ENCODE peak calls at places on chromosome X, in seven cellular contexts. One of them, this sample, is unnamed.

GRCh38 chrX:148632444-148632843 is 132.0 kb downstream of the AFF2 start:
- DNase-seq in GM23338: no peak
- DNase-seq in PC-3: no peak
- DNase-seq in GM23248: no peak
- DNase-seq in HCT116: no peak
- DNase-seq in SK-N-SH: no peak
- DNase-seq in neural progenitor cell: no peak
- DNase-seq in this sample: no peak

GRCh38 chrX:10070714-10071436 is 85.9 kb upstream of the CLCN4 start:
- DNase-seq in GM23338: no peak
- DNase-seq in PC-3: no peak
- DNase-seq in GM23248: no peak
- DNase-seq in HCT116: no peak
- DNase-seq in SK-N-SH: no peak
- DNase-seq in neural progenitor cell: no peak
- DNase-seq in this sample: no peak

GRCh38 chrX:129786210-129786651 is 6.5 kb downstream of the SASH3 start:
- DNase-seq in GM23338: no peak
- DNase-seq in PC-3: no peak
- DNase-seq in GM23248: no peak
- DNase-seq in HCT116: no peak
- DNase-seq in SK-N-SH: no peak
- DNase-seq in neural progenitor cell: no peak
- DNase-seq in this sample: no peak

GRCh38 chrX:104137496-104137895 is 19.3 kb downstream of the SLC25A53 start:
- DNase-seq in GM23338: peak
- DNase-seq in PC-3: peak
- DNase-seq in GM23248: peak
- DNase-seq in HCT116: peak
- DNase-seq in SK-N-SH: no peak
- DNase-seq in neural progenitor cell: no peak
- DNase-seq in this sample: no peak

GRCh38 chrX:150870059-150870458 is 28.4 kb downstream of the CD99L2 start:
- DNase-seq in GM23338: no peak
- DNase-seq in PC-3: no peak
- DNase-seq in GM23248: peak
- DNase-seq in HCT116: no peak
- DNase-seq in SK-N-SH: no peak
- DNase-seq in neural progenitor cell: no peak
- DNase-seq in this sample: no peak

GRCh38 chrX:39296472-39296871 is 495.2 kb downstream of the MID1IP1 start:
- DNase-seq in GM23338: no peak
- DNase-seq in PC-3: no peak
- DNase-seq in GM23248: no peak
- DNase-seq in HCT116: no peak
- DNase-seq in SK-N-SH: no peak
- DNase-seq in neural progenitor cell: no peak
- DNase-seq in this sample: no peak

GRCh38 chrX:38278682-38279081 is 48.6 kb downstream of the RPGR start:
- DNase-seq in GM23338: no peak
- DNase-seq in PC-3: peak
- DNase-seq in GM23248: peak
- DNase-seq in HCT116: no peak
- DNase-seq in SK-N-SH: no peak
- DNase-seq in neural progenitor cell: no peak
- DNase-seq in this sample: no peak

GRCh38 chrX:39829965-39830364 is 267.8 kb downstream of the BCOR start:
- DNase-seq in GM23338: no peak
- DNase-seq in PC-3: no peak
- DNase-seq in GM23248: no peak
- DNase-seq in HCT116: no peak
- DNase-seq in SK-N-SH: no peak
- DNase-seq in neural progenitor cell: no peak
- DNase-seq in this sample: no peak

GRCh38 chrX:630007-630921 is at the start of gene SHOX:
- DNase-seq in GM23338: peak
- DNase-seq in PC-3: no peak
- DNase-seq in GM23248: no peak
- DNase-seq in HCT116: no peak
- DNase-seq in SK-N-SH: no peak
- DNase-seq in neural progenitor cell: peak
- DNase-seq in this sample: no peak

GRCh38 chrX:145817666-145818521 is at the start of gene SLITRK2:
- DNase-seq in GM23338: peak
- DNase-seq in PC-3: no peak
- DNase-seq in GM23248: peak
- DNase-seq in HCT116: no peak
- DNase-seq in SK-N-SH: no peak
- DNase-seq in neural progenitor cell: peak
- DNase-seq in this sample: peak

GRCh38 chrX:117510453-117510852 is 606.2 kb downstream of the KLHL13 start:
- DNase-seq in GM23338: peak
- DNase-seq in PC-3: no peak
- DNase-seq in GM23248: no peak
- DNase-seq in HCT116: no peak
- DNase-seq in SK-N-SH: peak
- DNase-seq in neural progenitor cell: peak
- DNase-seq in this sample: peak

GRCh38 chrX:101803451-101803850 is 128.4 kb downstream of the ZMAT1 start:
- DNase-seq in GM23338: peak
- DNase-seq in PC-3: peak
- DNase-seq in GM23248: peak
- DNase-seq in HCT116: no peak
- DNase-seq in SK-N-SH: no peak
- DNase-seq in neural progenitor cell: peak
- DNase-seq in this sample: peak

GRCh38 chrX:118534716-118535493 is 39.3 kb downstream of the DOCK11 start:
- DNase-seq in GM23338: peak
- DNase-seq in PC-3: no peak
- DNase-seq in GM23248: peak
- DNase-seq in HCT116: no peak
- DNase-seq in SK-N-SH: no peak
- DNase-seq in neural progenitor cell: peak
- DNase-seq in this sample: no peak

GRCh38 chrX:52425710-52426245 is 57.0 kb downstream of the XAGE2 start:
- DNase-seq in GM23338: no peak
- DNase-seq in PC-3: no peak
- DNase-seq in GM23248: peak
- DNase-seq in HCT116: no peak
- DNase-seq in SK-N-SH: no peak
- DNase-seq in neural progenitor cell: no peak
- DNase-seq in this sample: no peak

GRCh38 chrX:41293269-41293668 is 40.7 kb upstream of the DDX3X start:
- DNase-seq in GM23338: peak
- DNase-seq in PC-3: peak
- DNase-seq in GM23248: no peak
- DNase-seq in HCT116: peak
- DNase-seq in SK-N-SH: no peak
- DNase-seq in neural progenitor cell: peak
- DNase-seq in this sample: no peak

GRCh38 chrX:31209005-31209612 is 137.3 kb upstream of the FTHL17 start:
- DNase-seq in GM23338: no peak
- DNase-seq in PC-3: no peak
- DNase-seq in GM23248: no peak
- DNase-seq in HCT116: no peak
- DNase-seq in SK-N-SH: no peak
- DNase-seq in neural progenitor cell: no peak
- DNase-seq in this sample: no peak

GRCh38 chrX:149799095-149799721 is 17.5 kb downstream of the MAGEA9 start:
- DNase-seq in GM23338: no peak
- DNase-seq in PC-3: no peak
- DNase-seq in GM23248: no peak
- DNase-seq in HCT116: no peak
- DNase-seq in SK-N-SH: no peak
- DNase-seq in neural progenitor cell: no peak
- DNase-seq in this sample: no peak

GRCh38 chrX:23118890-23119527 is 119.2 kb downstream of the DDX53 start:
- DNase-seq in GM23338: peak
- DNase-seq in PC-3: peak
- DNase-seq in GM23248: no peak
- DNase-seq in HCT116: no peak
- DNase-seq in SK-N-SH: no peak
- DNase-seq in neural progenitor cell: no peak
- DNase-seq in this sample: no peak

GRCh38 chrX:101759000-101759399 is 99.3 kb upstream of the ARMCX2 start:
- DNase-seq in GM23338: peak
- DNase-seq in PC-3: peak
- DNase-seq in GM23248: peak
- DNase-seq in HCT116: peak
- DNase-seq in SK-N-SH: peak
- DNase-seq in neural progenitor cell: peak
- DNase-seq in this sample: peak

GRCh38 chrX:22296871-22297270 is 24.2 kb downstream of the CBLL2 start:
- DNase-seq in GM23338: no peak
- DNase-seq in PC-3: no peak
- DNase-seq in GM23248: peak
- DNase-seq in HCT116: no peak
- DNase-seq in SK-N-SH: no peak
- DNase-seq in neural progenitor cell: no peak
- DNase-seq in this sample: no peak

GRCh38 chrX:103688949-103689348 is 2.5 kb upstream of the MORF4L2 start:
- DNase-seq in GM23338: peak
- DNase-seq in PC-3: peak
- DNase-seq in GM23248: peak
- DNase-seq in HCT116: no peak
- DNase-seq in SK-N-SH: peak
- DNase-seq in neural progenitor cell: peak
- DNase-seq in this sample: peak

GRCh38 chrX:44415639-44416386 is 72.3 kb upstream of the EFHC2 start:
- DNase-seq in GM23338: no peak
- DNase-seq in PC-3: peak
- DNase-seq in GM23248: no peak
- DNase-seq in HCT116: no peak
- DNase-seq in SK-N-SH: no peak
- DNase-seq in neural progenitor cell: no peak
- DNase-seq in this sample: no peak

GRCh38 chrX:2484232-2484631 is 16.5 kb downstream of the DHRSX start:
- DNase-seq in GM23338: no peak
- DNase-seq in PC-3: no peak
- DNase-seq in GM23248: peak
- DNase-seq in HCT116: no peak
- DNase-seq in SK-N-SH: no peak
- DNase-seq in neural progenitor cell: no peak
- DNase-seq in this sample: no peak
- TF ChIP-seq EZH2phosphoT487 in GM23338: no peak
- TF ChIP-seq EZH2phosphoT487 in PC-3: no peak
- TF ChIP-seq EZH2phosphoT487 in GM23248: no peak
- TF ChIP-seq EZH2phosphoT487 in HCT116: no peak
- TF ChIP-seq EZH2phosphoT487 in SK-N-SH: no peak
- TF ChIP-seq EZH2phosphoT487 in neural progenitor cell: no peak
- TF ChIP-seq EZH2phosphoT487 in this sample: no peak

DNA sequence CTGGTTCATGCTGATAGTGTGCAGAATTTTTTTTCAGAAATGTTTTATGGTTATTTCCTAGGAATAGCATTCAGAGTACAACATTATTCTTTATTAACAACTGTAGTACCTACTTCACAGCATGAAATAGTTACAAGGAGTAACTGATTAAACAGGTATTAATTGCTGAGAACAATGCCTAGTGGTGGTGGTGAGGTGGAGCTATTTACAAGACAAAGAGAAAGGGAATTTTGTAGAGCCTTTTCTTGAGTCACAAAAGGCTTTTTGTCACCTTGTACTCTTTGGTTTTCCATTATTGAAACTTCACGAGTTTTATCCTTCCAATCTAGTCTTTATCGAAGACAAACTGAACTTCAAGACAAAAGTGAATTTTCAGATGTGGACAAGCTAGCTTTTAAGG is 27.5 kb downstream of the OFD1 start:
- DNase-seq in GM23338: peak
- DNase-seq in PC-3: no peak
- DNase-seq in GM23248: no peak
- DNase-seq in HCT116: no peak
- DNase-seq in SK-N-SH: no peak
- DNase-seq in neural progenitor cell: peak
- DNase-seq in this sample: no peak
- TF ChIP-seq EZH2phosphoT487 in GM23338: no peak
- TF ChIP-seq EZH2phosphoT487 in PC-3: no peak
- TF ChIP-seq EZH2phosphoT487 in GM23248: no peak
- TF ChIP-seq EZH2phosphoT487 in HCT116: no peak
- TF ChIP-seq EZH2phosphoT487 in SK-N-SH: no peak
- TF ChIP-seq EZH2phosphoT487 in neural progenitor cell: no peak
- TF ChIP-seq EZH2phosphoT487 in this sample: no peak

GRCh38 chrX:115894087-115894486 is 276.5 kb upstream of the AGTR2 start:
- DNase-seq in GM23338: no peak
- DNase-seq in PC-3: peak
- DNase-seq in GM23248: no peak
- DNase-seq in HCT116: peak
- DNase-seq in SK-N-SH: peak
- DNase-seq in neural progenitor cell: peak
- DNase-seq in this sample: no peak
- TF ChIP-seq EZH2phosphoT487 in GM23338: no peak
- TF ChIP-seq EZH2phosphoT487 in PC-3: no peak
- TF ChIP-seq EZH2phosphoT487 in GM23248: no peak
- TF ChIP-seq EZH2phosphoT487 in HCT116: no peak
- TF ChIP-seq EZH2phosphoT487 in SK-N-SH: no peak
- TF ChIP-seq EZH2phosphoT487 in neural progenitor cell: no peak
- TF ChIP-seq EZH2phosphoT487 in this sample: no peak

DNA sequence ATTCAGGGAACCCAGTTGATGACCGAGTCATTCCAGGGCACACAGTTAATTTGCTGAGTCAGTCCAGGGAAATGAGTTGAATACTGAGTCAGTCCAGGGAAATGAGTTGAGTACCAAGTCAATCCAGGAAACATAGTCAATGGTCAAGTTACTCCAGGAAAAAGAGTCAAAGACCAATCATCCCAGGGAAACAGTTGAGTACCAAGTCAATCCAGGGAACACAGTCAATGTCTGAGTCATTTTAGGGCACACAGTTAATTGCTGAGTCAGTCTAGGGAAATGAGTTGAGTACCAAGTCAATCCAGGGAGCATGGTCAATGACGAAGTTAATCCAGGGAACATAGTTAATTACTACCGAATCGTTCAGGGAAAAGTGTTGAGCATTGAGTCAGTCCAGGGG is 754.4 kb downstream of the NLGN4X start:
- DNase-seq in GM23338: no peak
- DNase-seq in PC-3: peak
- DNase-seq in GM23248: no peak
- DNase-seq in HCT116: no peak
- DNase-seq in SK-N-SH: no peak
- DNase-seq in neural progenitor cell: no peak
- DNase-seq in this sample: no peak
- TF ChIP-seq EZH2phosphoT487 in GM23338: no peak
- TF ChIP-seq EZH2phosphoT487 in PC-3: no peak
- TF ChIP-seq EZH2phosphoT487 in GM23248: no peak
- TF ChIP-seq EZH2phosphoT487 in HCT116: no peak
- TF ChIP-seq EZH2phosphoT487 in SK-N-SH: no peak
- TF ChIP-seq EZH2phosphoT487 in neural progenitor cell: no peak
- TF ChIP-seq EZH2phosphoT487 in this sample: no peak

DNA sequence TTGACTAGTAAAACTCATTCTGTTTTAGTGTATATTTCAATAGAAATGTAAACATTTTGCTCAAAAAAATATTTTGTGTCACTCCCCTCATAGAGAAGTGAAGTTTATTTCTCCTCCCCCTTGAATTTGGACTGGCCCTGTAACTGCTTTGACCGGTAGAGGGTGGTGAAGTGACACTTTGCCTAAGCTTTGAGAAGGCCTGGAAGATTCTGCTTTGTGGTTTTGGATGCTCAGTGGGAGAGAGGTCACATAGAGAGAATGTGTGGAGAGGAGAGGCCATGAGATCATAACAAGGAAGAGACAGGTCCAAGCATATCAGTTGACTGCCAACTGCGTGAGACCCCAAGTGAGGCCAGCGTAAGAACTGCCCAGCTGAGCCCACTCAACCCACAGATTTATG is 19.1 kb upstream of the ARX start:
- DNase-seq in GM23338: peak
- DNase-seq in PC-3: peak
- DNase-seq in GM23248: peak
- DNase-seq in HCT116: no peak
- DNase-seq in SK-N-SH: no peak
- DNase-seq in neural progenitor cell: peak
- DNase-seq in this sample: no peak
- TF ChIP-seq EZH2phosphoT487 in GM23338: no peak
- TF ChIP-seq EZH2phosphoT487 in PC-3: no peak
- TF ChIP-seq EZH2phosphoT487 in GM23248: no peak
- TF ChIP-seq EZH2phosphoT487 in HCT116: no peak
- TF ChIP-seq EZH2phosphoT487 in SK-N-SH: no peak
- TF ChIP-seq EZH2phosphoT487 in neural progenitor cell: no peak
- TF ChIP-seq EZH2phosphoT487 in this sample: no peak

This sample was measured in hepatocyte.